ENCODE peak calls at places on chromosomes 7 and 10, in nine cellular contexts. I, B, U, N, L, G, J, C and M are unnamed samples.

GRCh38 chr7:100891555-100891954 is 2.0 kb upstream of the UFSP1 start:
- DNase-seq in C (no peak), L (no peak), B (no peak), G (peak), J (no peak), U (no peak), I (no peak), N (peak), M (no peak)

GRCh38 chr10:71963756-71964668 is at the start of gene CHST3:
- DNase-seq in G (peak), B (peak), N (peak), L (peak), C (no peak), I (no peak), J (no peak), U (no peak), M (peak)

GRCh38 chr10:71241899-71242620 is 29.7 kb downstream of the UNC5B start:
- DNase-seq in U (no peak), I (no peak), G (no peak), L (no peak), N (no peak), J (no peak), C (no peak), B (peak), M (no peak)

GRCh38 chr10:45239642-45240041 is 75.8 kb downstream of the OR13A1 start:
- DNase-seq in L (no peak), G (peak), U (no peak), C (no peak), I (no peak), B (no peak), J (no peak), N (no peak), M (no peak)

GRCh38 chr10:50592961-50593418 is 30.8 kb downstream of the SGMS1 start:
- DNase-seq in G (peak), N (no peak), J (no peak), L (no peak), B (no peak), I (no peak), C (no peak), U (no peak), M (no peak)

GRCh38 chr10:78258303-78259030 is 224.8 kb downstream of the RPS24 start:
- DNase-seq in C (no peak), L (no peak), N (no peak), U (no peak), I (no peak), G (no peak), J (no peak), B (no peak), M (no peak)

GRCh38 chr7:70072220-70072619 is 473.9 kb downstream of the AUTS2 start:
- DNase-seq in J (no peak), B (no peak), C (no peak), U (no peak), L (no peak), G (peak), N (no peak), I (no peak), M (no peak)

GRCh38 chr7:81110673-81111072 is 191.8 kb upstream of the SEMA3C start:
- DNase-seq in J (no peak), G (no peak), C (no peak), U (no peak), N (no peak), L (no peak), B (no peak), I (no peak), M (no peak)

GRCh38 chr7:88377421-88377820 is 70.7 kb upstream of the STEAP4 start:
- DNase-seq in N (peak), I (no peak), U (no peak), B (no peak), L (no peak), G (no peak), C (no peak), J (no peak), M (no peak)

GRCh38 chr7:112571852-112572607 is 91.2 kb downstream of the LSMEM1 start:
- DNase-seq in C (no peak), G (no peak), U (no peak), B (no peak), L (no peak), J (peak), I (no peak), N (no peak), M (no peak)

GRCh38 chr10:88115968-88116367 is 252.5 kb downstream of the PTEN start:
- DNase-seq in U (no peak), I (no peak), J (no peak), N (peak), G (peak), L (no peak), B (no peak), C (no peak), M (no peak)